ENCODE peak calls at places on chromosomes 6 and 20, in six cellular contexts. One of them, this sample, is unnamed.

GRCh38 chr20:18395544-18395943 is 71.3 kb downstream of the DZANK1 start:
- DNase-seq in activated T-cell treated with anti-CD3 and anti-CD28 coated beads, Interleukin-2, amount 50 U/mL, for 72 hours: no peak
- DNase-seq in posterior cingulate gyrus: no peak
- DNase-seq in GM12865: no peak
- DNase-seq in sigmoid colon: no peak
- DNase-seq in NAMALWA: no peak
- DNase-seq in this sample: no peak

GRCh38 chr6:69866351-69867074 is at the start of gene COL19A1:
- DNase-seq in activated T-cell treated with anti-CD3 and anti-CD28 coated beads, Interleukin-2, amount 50 U/mL, for 72 hours: peak; percentile 36
- DNase-seq in posterior cingulate gyrus: no peak
- DNase-seq in GM12865: peak; percentile 73
- DNase-seq in sigmoid colon: peak; percentile 64
- DNase-seq in NAMALWA: peak; percentile 68
- DNase-seq in this sample: peak; percentile 18

GRCh38 chr6:157281570-157281969 is 41.7 kb downstream of the TMEM242 start:
- DNase-seq in activated T-cell treated with anti-CD3 and anti-CD28 coated beads, Interleukin-2, amount 50 U/mL, for 72 hours: no peak
- DNase-seq in posterior cingulate gyrus: no peak
- DNase-seq in GM12865: peak; percentile 37
- DNase-seq in sigmoid colon: no peak
- DNase-seq in NAMALWA: no peak
- DNase-seq in this sample: no peak

GRCh38 chr6:134060491-134061106 is 8.2 kb upstream of the SLC2A12 start:
- DNase-seq in activated T-cell treated with anti-CD3 and anti-CD28 coated beads, Interleukin-2, amount 50 U/mL, for 72 hours: no peak
- DNase-seq in posterior cingulate gyrus: no peak
- DNase-seq in GM12865: no peak
- DNase-seq in sigmoid colon: no peak
- DNase-seq in NAMALWA: no peak
- DNase-seq in this sample: no peak

GRCh38 chr20:59994697-59995122 is 36.5 kb downstream of the CDH26 start:
- DNase-seq in activated T-cell treated with anti-CD3 and anti-CD28 coated beads, Interleukin-2, amount 50 U/mL, for 72 hours: no peak
- DNase-seq in posterior cingulate gyrus: no peak
- DNase-seq in GM12865: no peak
- DNase-seq in sigmoid colon: no peak
- DNase-seq in NAMALWA: no peak
- DNase-seq in this sample: no peak

GRCh38 chr20:35318502-35319157 is 26.4 kb upstream of the FAM83C start:
- DNase-seq in activated T-cell treated with anti-CD3 and anti-CD28 coated beads, Interleukin-2, amount 50 U/mL, for 72 hours: no peak
- DNase-seq in posterior cingulate gyrus: no peak
- DNase-seq in GM12865: no peak
- DNase-seq in sigmoid colon: no peak
- DNase-seq in NAMALWA: no peak
- DNase-seq in this sample: no peak

GRCh38 chr6:33621396-33622388 is 570 bp downstream of the ITPR3 start:
- DNase-seq in activated T-cell treated with anti-CD3 and anti-CD28 coated beads, Interleukin-2, amount 50 U/mL, for 72 hours: peak; percentile 48
- DNase-seq in posterior cingulate gyrus: no peak
- DNase-seq in GM12865: peak; percentile 46
- DNase-seq in sigmoid colon: peak; percentile 80
- DNase-seq in NAMALWA: peak; percentile 57
- DNase-seq in this sample: no peak

GRCh38 chr20:12049125-12049524 is 131.4 kb downstream of the BTBD3 start:
- DNase-seq in activated T-cell treated with anti-CD3 and anti-CD28 coated beads, Interleukin-2, amount 50 U/mL, for 72 hours: no peak
- DNase-seq in posterior cingulate gyrus: no peak
- DNase-seq in GM12865: no peak
- DNase-seq in sigmoid colon: no peak
- DNase-seq in NAMALWA: no peak
- DNase-seq in this sample: no peak

GRCh38 chr20:34017610-34018009 is 23.9 kb downstream of the RALY start:
- DNase-seq in activated T-cell treated with anti-CD3 and anti-CD28 coated beads, Interleukin-2, amount 50 U/mL, for 72 hours: no peak
- DNase-seq in posterior cingulate gyrus: no peak
- DNase-seq in GM12865: no peak
- DNase-seq in sigmoid colon: no peak
- DNase-seq in NAMALWA: no peak
- DNase-seq in this sample: no peak

GRCh38 chr6:142954844-142955243 is 9.9 kb upstream of the HIVEP2 start:
- DNase-seq in activated T-cell treated with anti-CD3 and anti-CD28 coated beads, Interleukin-2, amount 50 U/mL, for 72 hours: no peak
- DNase-seq in posterior cingulate gyrus: no peak
- DNase-seq in GM12865: peak; percentile 42
- DNase-seq in sigmoid colon: no peak
- DNase-seq in NAMALWA: no peak
- DNase-seq in this sample: no peak

GRCh38 chr20:46063151-46063550 is 26.6 kb downstream of the NCOA5 start:
- DNase-seq in activated T-cell treated with anti-CD3 and anti-CD28 coated beads, Interleukin-2, amount 50 U/mL, for 72 hours: no peak
- DNase-seq in posterior cingulate gyrus: no peak
- DNase-seq in GM12865: no peak
- DNase-seq in sigmoid colon: peak; percentile 36
- DNase-seq in NAMALWA: no peak
- DNase-seq in this sample: no peak

GRCh38 chr20:45318948-45319347 is 10.8 kb upstream of the MATN4 start:
- DNase-seq in activated T-cell treated with anti-CD3 and anti-CD28 coated beads, Interleukin-2, amount 50 U/mL, for 72 hours: no peak
- DNase-seq in posterior cingulate gyrus: no peak
- DNase-seq in GM12865: no peak
- DNase-seq in sigmoid colon: no peak
- DNase-seq in NAMALWA: no peak
- DNase-seq in this sample: no peak

GRCh38 chr20:63441777-63442493 is 30.5 kb downstream of the KCNQ2 start:
- DNase-seq in activated T-cell treated with anti-CD3 and anti-CD28 coated beads, Interleukin-2, amount 50 U/mL, for 72 hours: peak; percentile 78
- DNase-seq in posterior cingulate gyrus: peak; percentile 77
- DNase-seq in GM12865: peak; percentile 60
- DNase-seq in sigmoid colon: no peak
- DNase-seq in NAMALWA: peak; percentile 43
- DNase-seq in this sample: peak; percentile 38

GRCh38 chr6:143750945-143751344 is 73.2 kb downstream of the PHACTR2 start:
- DNase-seq in activated T-cell treated with anti-CD3 and anti-CD28 coated beads, Interleukin-2, amount 50 U/mL, for 72 hours: no peak
- DNase-seq in posterior cingulate gyrus: no peak
- DNase-seq in GM12865: no peak
- DNase-seq in sigmoid colon: no peak
- DNase-seq in NAMALWA: no peak
- DNase-seq in this sample: no peak

GRCh38 chr20:63321148-63321831 is 28.3 kb downstream of the COL20A1 start:
- DNase-seq in activated T-cell treated with anti-CD3 and anti-CD28 coated beads, Interleukin-2, amount 50 U/mL, for 72 hours: no peak
- DNase-seq in posterior cingulate gyrus: peak; percentile 73
- DNase-seq in GM12865: no peak
- DNase-seq in sigmoid colon: peak; percentile 82
- DNase-seq in NAMALWA: no peak
- DNase-seq in this sample: no peak

GRCh38 chr6:35363293-35363750 is 21.0 kb downstream of the PPARD start:
- DNase-seq in activated T-cell treated with anti-CD3 and anti-CD28 coated beads, Interleukin-2, amount 50 U/mL, for 72 hours: no peak
- DNase-seq in posterior cingulate gyrus: no peak
- DNase-seq in GM12865: no peak
- DNase-seq in sigmoid colon: no peak
- DNase-seq in NAMALWA: no peak
- DNase-seq in this sample: peak; percentile 38

GRCh38 chr6:79526897-79527296 is 10.3 kb downstream of the LCA5 start:
- DNase-seq in activated T-cell treated with anti-CD3 and anti-CD28 coated beads, Interleukin-2, amount 50 U/mL, for 72 hours: no peak
- DNase-seq in posterior cingulate gyrus: no peak
- DNase-seq in GM12865: no peak
- DNase-seq in sigmoid colon: no peak
- DNase-seq in NAMALWA: no peak
- DNase-seq in this sample: no peak

GRCh38 chr6:167668019-167668753 is 158.5 kb upstream of the AFDN start:
- DNase-seq in activated T-cell treated with anti-CD3 and anti-CD28 coated beads, Interleukin-2, amount 50 U/mL, for 72 hours: no peak
- DNase-seq in posterior cingulate gyrus: no peak
- DNase-seq in GM12865: no peak
- DNase-seq in sigmoid colon: no peak
- DNase-seq in NAMALWA: no peak
- DNase-seq in this sample: no peak

GRCh38 chr20:49230575-49231211 is 11.5 kb downstream of the DDX27 start:
- DNase-seq in activated T-cell treated with anti-CD3 and anti-CD28 coated beads, Interleukin-2, amount 50 U/mL, for 72 hours: no peak
- DNase-seq in posterior cingulate gyrus: no peak
- DNase-seq in GM12865: no peak
- DNase-seq in sigmoid colon: peak; percentile 69
- DNase-seq in NAMALWA: no peak
- DNase-seq in this sample: no peak

GRCh38 chr6:22737331-22737730 is 168.0 kb downstream of the HDGFL1 start:
- DNase-seq in activated T-cell treated with anti-CD3 and anti-CD28 coated beads, Interleukin-2, amount 50 U/mL, for 72 hours: no peak
- DNase-seq in posterior cingulate gyrus: no peak
- DNase-seq in GM12865: peak; percentile 53
- DNase-seq in sigmoid colon: peak; percentile 65
- DNase-seq in NAMALWA: peak; percentile 34
- DNase-seq in this sample: peak; percentile 62

GRCh38 chr6:88609973-88610372 is 353.4 kb downstream of the RNGTT start:
- DNase-seq in activated T-cell treated with anti-CD3 and anti-CD28 coated beads, Interleukin-2, amount 50 U/mL, for 72 hours: no peak
- DNase-seq in posterior cingulate gyrus: no peak
- DNase-seq in GM12865: no peak
- DNase-seq in sigmoid colon: no peak
- DNase-seq in NAMALWA: no peak
- DNase-seq in this sample: no peak

GRCh38 chr6:32790306-32790705 is 26.5 kb downstream of the HLA-DOB start:
- DNase-seq in activated T-cell treated with anti-CD3 and anti-CD28 coated beads, Interleukin-2, amount 50 U/mL, for 72 hours: no peak
- DNase-seq in posterior cingulate gyrus: no peak
- DNase-seq in GM12865: no peak
- DNase-seq in sigmoid colon: no peak
- DNase-seq in NAMALWA: no peak
- DNase-seq in this sample: no peak

GRCh38 chr20:12531626-12532025 is 477.1 kb upstream of the SPTLC3 start:
- DNase-seq in activated T-cell treated with anti-CD3 and anti-CD28 coated beads, Interleukin-2, amount 50 U/mL, for 72 hours: no peak
- DNase-seq in posterior cingulate gyrus: no peak
- DNase-seq in GM12865: no peak
- DNase-seq in sigmoid colon: no peak
- DNase-seq in NAMALWA: no peak
- DNase-seq in this sample: no peak

GRCh38 chr6:31083742-31084354 is 28.5 kb downstream of the C6orf15 start:
- DNase-seq in activated T-cell treated with anti-CD3 and anti-CD28 coated beads, Interleukin-2, amount 50 U/mL, for 72 hours: peak; percentile 52
- DNase-seq in posterior cingulate gyrus: no peak
- DNase-seq in GM12865: peak; percentile 75
- DNase-seq in sigmoid colon: no peak
- DNase-seq in NAMALWA: peak; percentile 74
- DNase-seq in this sample: peak; percentile 53

GRCh38 chr6:29965873-29966601 is 23.7 kb downstream of the HLA-A start:
- DNase-seq in activated T-cell treated with anti-CD3 and anti-CD28 coated beads, Interleukin-2, amount 50 U/mL, for 72 hours: peak; percentile 38
- DNase-seq in posterior cingulate gyrus: peak; percentile 67
- DNase-seq in GM12865: peak; percentile 77
- DNase-seq in sigmoid colon: peak; percentile 91
- DNase-seq in NAMALWA: peak; percentile 83
- DNase-seq in this sample: no peak

GRCh38 chr6:110399219-110400071 is 15.9 kb downstream of the DDO start:
- DNase-seq in activated T-cell treated with anti-CD3 and anti-CD28 coated beads, Interleukin-2, amount 50 U/mL, for 72 hours: no peak
- DNase-seq in posterior cingulate gyrus: no peak
- DNase-seq in GM12865: no peak
- DNase-seq in sigmoid colon: peak; percentile 68
- DNase-seq in NAMALWA: no peak
- DNase-seq in this sample: no peak

This sample was measured in neural crest cell.